ENCODE peak calls at places on chromosome 19, in seven cellular contexts. H, K, E, P, L, W and R are unnamed samples. For H3K4me1 and H3K9me3, the result is how much of the 10 kb centered on the place peaks cover.

GRCh38 chr19:45153339-45154063 is 7.3 kb downstream of the NKPD1 start:
- DNase-seq in P (peak), E (peak), H (no peak), W (no peak), K (peak), L (peak), R (no peak)

GRCh38 chr19:35436477-35437141 is 11.4 kb upstream of the FFAR2 start:
- DNase-seq in L (peak), W (no peak), P (no peak), K (peak), E (peak), H (no peak), R (no peak)

GRCh38 chr19:36849701-36850645 is 703 bp upstream of the ZNF345 start:
- DNase-seq in K (peak), H (no peak), W (peak), E (peak), P (peak), L (peak), R (peak)

GRCh38 chr19:18895038-18895827 is 725 bp downstream of the CERS1 start:
- DNase-seq in P (peak), W (no peak), H (no peak), L (peak), K (no peak), E (no peak), R (peak)

GRCh38 chr19:6590458-6591319 is at the start of gene CD70:
- DNase-seq in E (no peak), H (no peak), P (no peak), W (no peak), L (no peak), K (no peak), R (no peak)

GRCh38 chr19:10416083-10416379 is 4.3 kb upstream of the PDE4A start:
- DNase-seq in W (no peak), P (no peak), L (no peak), K (no peak), E (no peak), H (no peak), R (no peak)

GRCh38 chr19:49635530-49636229 is 4.3 kb downstream of the RRAS start:
- DNase-seq in K (no peak), H (no peak), W (no peak), E (no peak), L (no peak), P (no peak), R (no peak)

GRCh38 chr19:43422689-43423066 is 8.0 kb downstream of the TEX101 start:
- DNase-seq in L (no peak), K (no peak), H (no peak), E (no peak), W (no peak), P (no peak), R (no peak)

GRCh38 chr19:13979224-13979623 is 26.9 kb downstream of the RFX1 start:
- DNase-seq in E (peak), H (no peak), L (no peak), W (no peak), P (no peak), K (peak), R (no peak)

GRCh38 chr19:56918682-56919307 is 78.3 kb upstream of the PEG3 start:
- DNase-seq in H (no peak), P (no peak), W (no peak), K (no peak), E (no peak), L (no peak), R (no peak)
- H3K4me1 ChIP-seq in H (under half), P (under half), W (under half), K (under half), E (under half), L (under half), R (under half)

GRCh38 chr19:30880551-30880950 is 468.7 kb downstream of the TSHZ3 start:
- DNase-seq in E (no peak), H (peak), L (no peak), P (no peak), W (no peak), K (no peak), R (no peak)

GRCh38 chr19:30882411-30883005 is 466.7 kb downstream of the TSHZ3 start:
- DNase-seq in W (no peak), P (no peak), H (peak), K (no peak), E (no peak), L (no peak), R (no peak)

GRCh38 chr19:30880151-30880550 is 469.1 kb downstream of the TSHZ3 start:
- DNase-seq in H (peak), K (no peak), W (no peak), E (no peak), L (no peak), P (no peak), R (no peak)

GRCh38 chr19:30881986-30882385 is 467.2 kb downstream of the TSHZ3 start:
- DNase-seq in H (peak), W (no peak), E (no peak), P (peak), L (no peak), K (no peak), R (no peak)

GRCh38 chr19:30881281-30881680 is 468.0 kb downstream of the TSHZ3 start:
- DNase-seq in K (no peak), P (no peak), L (no peak), E (no peak), H (no peak), W (no peak), R (no peak)
- H3K9me3 ChIP-seq in K (under half), P (under half), L (under half), E (under half), H (under half), W (under half), R (under half)

GRCh38 chr19:54418030-54418929 is 3.0 kb downstream of the TTYH1 start:
- DNase-seq in K (no peak), P (no peak), E (no peak), H (no peak), W (no peak), L (peak), R (no peak)
- TF ChIP-seq POLR2A in K (no peak), P (no peak), E (no peak), H (no peak), W (no peak), L (no peak), R (peak)

GRCh38 chr19:1168562-1168873 is 5.5 kb downstream of the SBNO2 start:
- DNase-seq in K (no peak), L (no peak), E (no peak), H (no peak), P (no peak), W (no peak), R (no peak)

GRCh38 chr19:1166872-1167573 is 7.0 kb downstream of the SBNO2 start:
- DNase-seq in K (peak), E (no peak), W (no peak), H (no peak), L (peak), P (no peak), R (peak)

GRCh38 chr19:1169921-1170885 is 3.9 kb downstream of the SBNO2 start:
- DNase-seq in W (no peak), L (peak), H (no peak), E (peak), K (peak), P (peak), R (no peak)

GRCh38 chr19:1168877-1169791 is 4.9 kb downstream of the SBNO2 start:
- DNase-seq in K (peak), W (no peak), E (peak), P (peak), L (peak), H (no peak), R (peak)

DNA sequence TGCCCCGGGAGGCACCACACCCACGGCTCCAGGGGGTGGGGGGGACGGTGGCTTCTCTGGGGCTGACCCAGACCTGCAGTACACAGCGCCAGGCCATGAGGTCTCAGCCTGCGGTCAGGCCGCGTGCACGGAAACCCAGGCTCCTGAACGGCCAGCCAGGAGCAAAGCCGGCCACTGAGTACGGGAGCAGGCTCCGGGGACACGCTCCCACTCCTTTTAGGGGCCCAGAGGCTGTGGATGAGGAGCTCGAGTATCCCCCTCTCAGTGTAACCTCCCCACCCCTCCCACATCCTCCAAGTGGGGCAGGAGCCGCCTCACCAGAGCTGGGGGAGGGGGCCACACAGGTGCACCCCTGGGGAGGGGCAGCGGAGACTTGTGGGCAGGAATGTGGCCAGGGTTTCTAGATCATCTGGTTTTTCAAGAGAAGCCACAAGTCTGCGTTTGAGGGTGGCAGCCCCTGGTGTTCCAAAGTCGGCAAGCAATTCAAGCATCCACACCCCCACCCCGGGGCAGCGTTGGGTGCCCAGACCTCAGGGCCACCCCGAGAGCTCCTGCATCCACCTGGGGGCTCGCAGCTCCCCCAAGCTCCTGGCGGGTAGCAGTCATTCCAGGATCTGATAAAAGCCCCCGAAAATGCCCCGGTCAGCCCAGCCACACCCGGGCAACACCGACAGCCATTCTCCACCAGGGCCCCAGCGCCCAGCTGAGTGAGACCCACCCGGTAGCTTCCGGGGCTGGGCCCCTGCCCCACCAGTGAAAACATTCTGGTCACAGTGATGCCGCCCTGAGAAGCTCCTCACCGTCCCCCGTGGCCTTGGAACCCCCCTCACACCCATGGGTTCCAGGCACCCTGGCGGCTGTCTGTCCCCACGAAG is 6.1 kb downstream of the SBNO2 start:
- DNase-seq in L (peak), H (no peak), P (no peak), W (no peak), E (no peak), K (no peak), R (no peak)
- H3K4me1 ChIP-seq in L (half or more), H (half or more), P (under half), W (half or more), E (under half), K (under half), R (half or more)

DNA sequence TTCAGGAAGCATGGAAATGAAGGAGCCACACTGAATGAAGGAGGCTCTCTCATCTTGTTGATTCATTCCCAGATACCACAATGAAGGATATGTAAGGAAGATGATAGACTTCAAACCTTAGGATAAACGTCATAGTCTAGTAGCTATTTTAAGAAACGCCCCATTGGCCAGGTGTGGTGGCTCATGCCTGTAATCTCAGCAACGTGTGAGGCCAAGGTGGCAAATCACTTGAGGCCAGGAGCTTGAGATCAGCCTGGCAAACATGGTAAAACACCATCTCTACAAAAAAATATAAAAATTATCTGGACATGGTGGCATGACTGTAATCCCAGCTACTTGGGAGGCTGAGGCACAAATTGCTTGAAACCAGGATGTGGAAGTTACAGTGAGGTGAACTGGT is 17.1 kb upstream of the ZNF841 start:
- DNase-seq in W (no peak), L (no peak), K (no peak), P (no peak), E (no peak), H (no peak), R (no peak)
- H3K9me3 ChIP-seq in W (half or more), L (under half), K (under half), P (half or more), E (half or more), H (half or more), R (under half)

DNA sequence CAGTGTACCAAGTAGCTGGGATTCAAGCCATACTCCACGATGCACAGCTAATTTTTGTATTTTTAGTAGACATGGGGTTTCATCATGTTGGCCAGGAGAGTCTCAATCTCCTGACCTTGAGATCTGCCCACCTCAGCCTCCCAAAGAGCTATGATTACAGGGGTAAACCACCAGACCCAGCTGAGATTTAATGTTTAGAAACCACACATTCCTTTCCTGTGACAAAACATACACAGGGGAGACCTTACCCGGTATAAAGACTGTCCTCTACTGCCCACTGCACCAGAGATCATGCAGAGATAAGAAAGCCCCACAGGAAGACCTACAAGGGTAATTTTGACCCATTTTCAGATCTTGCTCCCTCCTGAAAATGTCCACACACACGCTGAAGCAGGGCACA is 22.8 kb upstream of the ZNF83 start:
- DNase-seq in P (no peak), E (no peak), W (no peak), K (no peak), L (no peak), H (no peak), R (no peak)
- TF ChIP-seq POLR2A in P (no peak), E (no peak), W (no peak), K (no peak), L (no peak), H (no peak), R (no peak)

DNA sequence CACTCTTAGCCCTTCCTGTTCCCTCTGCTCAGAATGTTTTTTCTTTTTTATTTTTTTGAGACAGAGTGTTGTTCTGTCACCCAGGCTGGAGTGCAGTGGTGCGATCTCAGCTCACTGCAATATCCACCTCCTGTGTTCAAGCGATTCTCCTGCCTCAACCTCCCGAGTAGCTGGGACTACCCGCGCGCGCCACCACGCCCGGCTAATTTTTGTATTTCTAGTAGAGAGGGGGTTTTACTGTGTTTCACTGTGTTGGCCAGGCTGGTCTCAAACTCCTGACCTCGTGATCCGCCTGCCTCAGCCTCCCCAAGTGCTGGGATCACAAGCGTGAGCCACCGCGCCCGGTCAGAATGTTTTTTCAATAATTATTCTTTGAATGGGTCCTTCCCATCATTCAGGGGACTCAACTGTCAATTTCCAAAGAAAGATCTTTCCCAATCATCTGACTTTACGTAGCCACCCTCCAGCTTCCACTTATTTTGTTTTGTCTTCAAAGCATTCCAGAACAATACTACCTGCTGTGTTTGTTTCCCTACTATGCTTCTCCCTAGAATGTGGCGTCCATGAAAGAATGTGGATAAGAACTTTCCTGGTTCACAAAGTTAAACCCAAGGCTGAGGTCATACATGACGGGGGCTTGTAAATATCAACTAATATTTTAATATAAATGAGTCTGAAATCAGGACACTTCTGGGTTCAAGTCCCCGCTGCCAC is 1.2 kb downstream of the NDUFA7 start:
- DNase-seq in K (no peak), L (no peak), P (no peak), H (no peak), E (no peak), W (no peak), R (no peak)
- H3K4me1 ChIP-seq in K (under half), L (under half), P (under half), H (under half), E (under half), W (under half), R (under half)

GRCh38 chr19:3775831-3776230 is 3.8 kb upstream of the RAX2 start:
- DNase-seq in P (no peak), E (no peak), K (no peak), W (no peak), H (no peak), L (no peak), R (no peak)

GRCh38 chr19:3775374-3775711 is 3.3 kb upstream of the RAX2 start:
- DNase-seq in K (no peak), W (no peak), E (no peak), L (no peak), H (no peak), P (no peak), R (no peak)

GRCh38 chr19:3773814-3774515 is 1.9 kb upstream of the RAX2 start:
- DNase-seq in W (no peak), L (no peak), P (no peak), H (no peak), K (no peak), E (no peak), R (no peak)

GRCh38 chr19:3776479-3777040 is 4.5 kb upstream of the RAX2 start:
- DNase-seq in L (no peak), W (no peak), K (no peak), P (no peak), E (no peak), H (no peak), R (no peak)

DNA sequence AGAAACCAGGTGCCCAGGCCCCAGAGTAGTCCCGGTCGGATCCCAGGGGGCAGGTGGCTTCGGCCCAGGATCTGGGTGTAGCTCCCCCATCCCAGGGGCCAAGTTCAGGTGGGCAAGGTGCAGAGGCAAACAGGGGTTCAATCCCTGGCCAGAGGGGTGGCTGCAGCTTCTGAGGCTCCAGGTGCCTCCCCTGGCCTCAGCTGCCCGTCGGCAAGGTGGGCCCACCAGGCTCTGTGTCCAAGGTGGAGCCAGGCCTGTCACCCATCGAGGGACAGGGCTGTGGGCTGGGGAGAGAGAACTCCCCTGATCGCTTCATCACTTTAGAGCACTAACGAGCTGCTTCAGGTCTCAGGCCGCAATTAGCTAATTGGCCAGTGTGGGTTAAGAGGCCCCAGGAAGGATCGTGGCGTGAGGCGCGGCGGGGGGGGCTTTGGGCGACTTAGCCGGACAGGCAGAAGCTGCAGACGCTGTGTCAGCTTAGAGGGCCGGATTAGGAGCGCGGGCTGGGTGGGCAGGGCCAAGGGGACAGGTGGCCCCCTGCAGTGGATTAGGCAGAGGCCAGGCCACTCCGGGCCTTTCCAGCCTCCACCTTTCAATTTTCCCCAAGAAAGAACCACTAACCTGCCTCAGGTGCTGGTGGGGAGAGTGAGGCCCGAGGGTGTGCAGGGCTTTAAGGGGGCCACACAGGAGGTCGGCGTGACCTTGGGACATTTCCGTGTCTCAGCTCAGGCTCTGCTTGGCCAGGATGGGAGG is 2.8 kb upstream of the RAX2 start:
- DNase-seq in K (no peak), L (no peak), E (no peak), P (no peak), H (no peak), W (no peak), R (no peak)
- H3K9me3 ChIP-seq in K (under half), L (under half), E (under half), P (under half), H (under half), W (under half), R (under half)

GRCh38 chr19:53086949-53087348 is 16.3 kb downstream of the ZNF160 start:
- DNase-seq in W (no peak), H (no peak), P (peak), K (no peak), E (peak), L (peak), R (no peak)
- TF ChIP-seq POLR2A in W (no peak), H (no peak), P (no peak), K (no peak), E (no peak), L (no peak), R (no peak)